ENCODE peak calls at places on chromosome 9, in six cellular contexts. One of them, this sample, is unnamed.
A peak's percentile ranks its signal among the peaks of the same experiment; 100 is the strongest.

GRCh38 chr9:89453452-89453851 is 44.5 kb downstream of the SEMA4D start:
- DNase-seq in SJSA1: no peak
- DNase-seq in left colon: no peak
- DNase-seq in endothelial cell: no peak
- DNase-seq in A549: no peak
- DNase-seq in PC-3: no peak
- DNase-seq in this sample: no peak

GRCh38 chr9:137786511-137786920 is 91.1 kb upstream of the CACNA1B start:
- DNase-seq in endothelial cell: no peak
- DNase-seq in PC-3: no peak
- DNase-seq in left colon: no peak
- DNase-seq in A549: no peak
- DNase-seq in SJSA1: no peak
- DNase-seq in this sample: no peak

GRCh38 chr9:84667571-84668203 is 1.8 kb upstream of the NTRK2 start:
- DNase-seq in endothelial cell: peak; percentile 29
- DNase-seq in SJSA1: no peak
- DNase-seq in left colon: no peak
- DNase-seq in A549: peak; percentile 43
- DNase-seq in PC-3: no peak
- DNase-seq in this sample: no peak

GRCh38 chr9:134854541-134854981 is 26.0 kb upstream of the FCN2 start:
- DNase-seq in left colon: no peak
- DNase-seq in SJSA1: no peak
- DNase-seq in PC-3: no peak
- DNase-seq in A549: no peak
- DNase-seq in endothelial cell: no peak
- DNase-seq in this sample: no peak

GRCh38 chr9:80957806-80958205 is 731.5 kb downstream of the TLE1 start:
- DNase-seq in A549: no peak
- DNase-seq in SJSA1: no peak
- DNase-seq in left colon: no peak
- DNase-seq in endothelial cell: no peak
- DNase-seq in PC-3: no peak
- DNase-seq in this sample: no peak

GRCh38 chr9:126389958-126390357 is 63.3 kb downstream of the MVB12B start:
- DNase-seq in PC-3: no peak
- DNase-seq in A549: no peak
- DNase-seq in left colon: no peak
- DNase-seq in endothelial cell: no peak
- DNase-seq in SJSA1: no peak
- DNase-seq in this sample: no peak

GRCh38 chr9:91421987-91422765 is 1.5 kb downstream of the NFIL3 start:
- DNase-seq in endothelial cell: no peak
- DNase-seq in SJSA1: no peak
- DNase-seq in A549: peak; percentile 12
- DNase-seq in left colon: no peak
- DNase-seq in PC-3: no peak
- DNase-seq in this sample: no peak

GRCh38 chr9:18726546-18726945 is 252.6 kb downstream of the ADAMTSL1 start:
- DNase-seq in left colon: no peak
- DNase-seq in endothelial cell: no peak
- DNase-seq in PC-3: no peak
- DNase-seq in A549: no peak
- DNase-seq in SJSA1: no peak
- DNase-seq in this sample: no peak

GRCh38 chr9:130172161-130172857 is at the start of gene NCS1:
- DNase-seq in A549: peak; percentile 90
- DNase-seq in endothelial cell: peak; percentile 58
- DNase-seq in left colon: peak; percentile 58
- DNase-seq in PC-3: peak; percentile 38
- DNase-seq in SJSA1: peak; percentile 79
- DNase-seq in this sample: no peak

GRCh38 chr9:5846080-5846479 is 13.2 kb upstream of the ERMP1 start:
- DNase-seq in endothelial cell: no peak
- DNase-seq in PC-3: no peak
- DNase-seq in left colon: no peak
- DNase-seq in A549: no peak
- DNase-seq in SJSA1: no peak
- DNase-seq in this sample: no peak

GRCh38 chr9:136721339-136722092 is 9.1 kb downstream of the DIPK1B start:
- DNase-seq in left colon: no peak
- DNase-seq in endothelial cell: no peak
- DNase-seq in A549: no peak
- DNase-seq in PC-3: peak; percentile 12
- DNase-seq in SJSA1: no peak
- DNase-seq in this sample: no peak

GRCh38 chr9:21677387-21677786 is 125.0 kb upstream of the MTAP start:
- DNase-seq in SJSA1: no peak
- DNase-seq in endothelial cell: no peak
- DNase-seq in PC-3: no peak
- DNase-seq in A549: no peak
- DNase-seq in left colon: no peak
- DNase-seq in this sample: no peak

GRCh38 chr9:806285-807156 is 35.0 kb upstream of the DMRT1 start:
- DNase-seq in PC-3: peak; percentile 54
- DNase-seq in A549: peak; percentile 48
- DNase-seq in endothelial cell: peak; percentile 19
- DNase-seq in left colon: no peak
- DNase-seq in SJSA1: no peak
- DNase-seq in this sample: peak; percentile 12